ENCODE peak calls at places on chromosomes 6 and 20, in eight cellular contexts. Y is PC-3, U is mesenchymal stem cell, S is Panc1, L is uterus, K is neural progenitor cell, Z is neuronal stem cell, N is GM23338. H is an unnamed sample. For H3K4me1, the result is how much of the 10 kb centered on the place peaks cover.

GRCh38 chr6:111068116-111068897 is 19.0 kb upstream of the SLC16A10 start:
- DNase-seq in Y (peak), U (no peak), S (no peak), L (no peak), K (no peak), Z (no peak), N (no peak), H (no peak)

GRCh38 chr6:31336872-31337496 is 20.0 kb downstream of the HLA-B start:
- DNase-seq in Y (no peak), U (no peak), S (no peak), L (no peak), K (no peak), Z (no peak), N (peak), H (no peak)

GRCh38 chr6:13431861-13432465 is 55.4 kb downstream of the GFOD1 start:
- DNase-seq in Y (peak), U (peak), S (no peak), L (no peak), K (no peak), Z (no peak), N (no peak), H (no peak)

GRCh38 chr6:56683882-56684281 is 41.2 kb upstream of the DST start:
- DNase-seq in Y (peak), U (peak), S (peak), L (no peak), K (no peak), Z (no peak), N (no peak), H (no peak)

GRCh38 chr6:12280458-12280857 is 9.7 kb upstream of the EDN1 start:
- DNase-seq in Y (peak), U (peak), S (no peak), L (no peak), K (no peak), Z (no peak), N (no peak), H (no peak)

GRCh38 chr6:163780993-163781392 is 366.5 kb downstream of the QKI start:
- DNase-seq in Y (no peak), U (no peak), S (no peak), L (no peak), K (peak), Z (peak), N (peak), H (no peak)

GRCh38 chr6:34189806-34190503 is 44.1 kb upstream of the GRM4 start:
- DNase-seq in Y (no peak), U (no peak), S (no peak), L (no peak), K (no peak), Z (no peak), N (no peak), H (peak)

GRCh38 chr20:32458061-32458836 is 100.1 kb downstream of the ASXL1 start:
- DNase-seq in Y (no peak), U (no peak), S (no peak), L (no peak), K (no peak), Z (no peak), N (peak), H (no peak)

GRCh38 chr6:148657053-148657452 is 89.8 kb upstream of the UST start:
- DNase-seq in Y (peak), U (peak), S (no peak), L (no peak), K (no peak), Z (no peak), N (no peak), H (no peak)

GRCh38 chr6:87789900-87790290 is 87.9 kb upstream of the AKIRIN2 start:
- DNase-seq in Y (no peak), U (no peak), S (no peak), L (no peak), K (no peak), Z (no peak), N (no peak), H (no peak)

GRCh38 chr6:1987640-1988039 is 257.8 kb downstream of the GMDS start:
- DNase-seq in Y (peak), U (no peak), S (peak), L (no peak), K (no peak), Z (no peak), N (no peak), H (no peak)

GRCh38 chr6:52590634-52590985 is 13.8 kb upstream of the TRAM2 start:
- DNase-seq in Y (no peak), U (peak), S (no peak), L (no peak), K (no peak), Z (no peak), N (no peak), H (no peak)

GRCh38 chr6:48186746-48187145 is 75.7 kb upstream of the PTCHD4 start:
- DNase-seq in Y (no peak), U (no peak), S (no peak), L (no peak), K (no peak), Z (no peak), N (peak), H (no peak)

GRCh38 chr20:36465109-36466080 is 75.9 kb upstream of the MYL9 start:
- DNase-seq in Y (peak), U (peak), S (peak), L (peak), K (peak), Z (no peak), N (peak), H (no peak)

GRCh38 chr6:17012421-17013225 is 89.2 kb upstream of the STMND1 start:
- DNase-seq in Y (peak), U (peak), S (no peak), L (peak), K (peak), Z (no peak), N (peak), H (no peak)

GRCh38 chr6:141830530-141830929 is 302.2 kb upstream of the GJE1 start:
- DNase-seq in Y (no peak), U (no peak), S (no peak), L (no peak), K (no peak), Z (no peak), N (no peak), H (no peak)

GRCh38 chr6:3260772-3261517 is 2.2 kb downstream of the PSMG4 start:
- DNase-seq in Y (peak), U (no peak), S (no peak), L (no peak), K (no peak), Z (no peak), N (no peak), H (no peak)
- H3K4me3 ChIP-seq in Y (peak), U (peak), S (peak), L (no peak), K (no peak), Z (no peak), N (peak), H (peak)

GRCh38 chr6:129646140-129646569 is 63.8 kb downstream of the ARHGAP18 start:
- DNase-seq in Y (no peak), U (no peak), S (no peak), L (no peak), K (no peak), Z (no peak), N (no peak), H (no peak)

GRCh38 chr6:129644567-129645015 is 65.4 kb downstream of the ARHGAP18 start:
- DNase-seq in Y (no peak), U (peak), S (no peak), L (no peak), K (no peak), Z (no peak), N (no peak), H (no peak)

GRCh38 chr6:129646617-129647016 is 63.4 kb downstream of the ARHGAP18 start:
- DNase-seq in Y (no peak), U (no peak), S (no peak), L (no peak), K (no peak), Z (no peak), N (no peak), H (no peak)

GRCh38 chr6:129647044-129647443 is 62.9 kb downstream of the ARHGAP18 start:
- DNase-seq in Y (no peak), U (no peak), S (no peak), L (no peak), K (no peak), Z (no peak), N (no peak), H (no peak)

GRCh38 chr6:129645371-129646139 is 64.4 kb downstream of the ARHGAP18 start:
- DNase-seq in Y (peak), U (no peak), S (no peak), L (no peak), K (no peak), Z (no peak), N (no peak), H (no peak)
- H3K27ac ChIP-seq in Y (peak), U (peak), S (peak), L (peak), K (no peak), Z (no peak), N (peak), H (no peak)

DNA sequence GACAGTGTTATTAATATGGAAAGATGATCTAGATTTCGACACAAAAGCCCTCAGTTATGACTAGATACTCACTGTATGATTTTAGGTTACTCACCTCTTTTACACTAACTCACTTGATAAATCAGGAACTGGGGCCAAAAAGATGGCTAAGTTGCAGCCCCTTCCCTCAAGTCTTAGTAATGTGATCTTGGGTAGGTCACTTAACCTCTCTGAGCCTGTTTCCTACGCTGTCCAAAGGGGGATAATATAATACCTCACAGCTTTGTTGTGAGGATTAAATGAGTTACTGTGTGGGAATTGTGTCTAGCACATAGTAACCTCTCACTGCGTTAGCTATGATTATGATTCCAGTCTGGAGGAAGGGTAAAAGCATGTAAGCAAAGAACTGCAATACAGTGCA is 1.3 kb downstream of the TTI1 start:
- DNase-seq in Y (peak), U (no peak), S (no peak), L (no peak), K (no peak), Z (no peak), N (no peak), H (no peak)
- H3K4me1 ChIP-seq in Y (half or more), U (under half), S (under half), L (under half), K (under half), Z (under half), N (under half), H (under half)

GRCh38 chr20:17273711-17274110 is 46.9 kb downstream of the PCSK2 start:
- DNase-seq in Y (no peak), U (no peak), S (no peak), L (no peak), K (no peak), Z (no peak), N (no peak), H (no peak)
- H3K4me3 ChIP-seq in Y (no peak), U (no peak), S (no peak), L (no peak), K (no peak), Z (no peak), N (no peak), H (no peak)

GRCh38 chr6:26122005-26122388 is 34.8 kb downstream of the HFE start:
- DNase-seq in Y (no peak), U (peak), S (no peak), L (no peak), K (no peak), Z (no peak), N (no peak), H (no peak)

GRCh38 chr6:26121141-26122004 is 34.1 kb downstream of the HFE start:
- DNase-seq in Y (peak), U (peak), S (no peak), L (no peak), K (no peak), Z (no peak), N (no peak), H (no peak)

GRCh38 chr6:26120807-26121140 is 33.5 kb downstream of the HFE start:
- DNase-seq in Y (no peak), U (no peak), S (no peak), L (no peak), K (no peak), Z (no peak), N (no peak), H (no peak)

GRCh38 chr6:26116267-26116666 is 29.0 kb downstream of the HFE start:
- DNase-seq in Y (no peak), U (no peak), S (no peak), L (no peak), K (no peak), Z (no peak), N (no peak), H (no peak)

DNA sequence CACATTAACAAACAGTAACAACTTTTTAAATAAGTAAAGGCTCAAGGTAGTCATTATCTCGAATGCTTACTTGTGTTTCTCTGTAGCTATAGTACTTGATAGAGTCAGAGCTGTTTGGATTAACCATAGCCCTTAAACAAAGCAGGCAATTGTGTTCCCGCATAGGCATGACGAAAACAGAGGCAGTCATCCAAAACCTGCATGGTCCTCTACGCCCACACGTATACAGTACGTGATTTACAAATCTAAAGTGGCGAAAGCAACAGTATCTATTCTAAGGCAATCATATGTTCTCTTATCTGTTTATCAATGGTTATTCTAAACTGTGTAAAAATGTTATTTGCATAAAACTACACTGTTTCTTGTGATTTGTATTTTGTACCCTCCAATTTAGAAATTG is 31.8 kb downstream of the HFE start:
- DNase-seq in Y (peak), U (no peak), S (no peak), L (no peak), K (peak), Z (no peak), N (no peak), H (no peak)
- H3K27ac ChIP-seq in Y (peak), U (no peak), S (peak), L (no peak), K (no peak), Z (no peak), N (no peak), H (no peak)

GRCh38 chr6:14709066-14709670 is 536.7 kb upstream of the JARID2 start:
- DNase-seq in Y (peak), U (no peak), S (no peak), L (no peak), K (no peak), Z (no peak), N (no peak), H (no peak)
- H3K4me1 ChIP-seq in Y (half or more), U (under half), S (under half), L (under half), K (under half), Z (under half), N (under half), H (under half)

GRCh38 chr20:50309280-50309763 is 118.7 kb downstream of the CEBPB start:
- DNase-seq in Y (no peak), U (peak), S (no peak), L (no peak), K (no peak), Z (no peak), N (no peak), H (no peak)
- H3K4me3 ChIP-seq in Y (peak), U (peak), S (peak), L (no peak), K (no peak), Z (no peak), N (no peak), H (no peak)

DNA sequence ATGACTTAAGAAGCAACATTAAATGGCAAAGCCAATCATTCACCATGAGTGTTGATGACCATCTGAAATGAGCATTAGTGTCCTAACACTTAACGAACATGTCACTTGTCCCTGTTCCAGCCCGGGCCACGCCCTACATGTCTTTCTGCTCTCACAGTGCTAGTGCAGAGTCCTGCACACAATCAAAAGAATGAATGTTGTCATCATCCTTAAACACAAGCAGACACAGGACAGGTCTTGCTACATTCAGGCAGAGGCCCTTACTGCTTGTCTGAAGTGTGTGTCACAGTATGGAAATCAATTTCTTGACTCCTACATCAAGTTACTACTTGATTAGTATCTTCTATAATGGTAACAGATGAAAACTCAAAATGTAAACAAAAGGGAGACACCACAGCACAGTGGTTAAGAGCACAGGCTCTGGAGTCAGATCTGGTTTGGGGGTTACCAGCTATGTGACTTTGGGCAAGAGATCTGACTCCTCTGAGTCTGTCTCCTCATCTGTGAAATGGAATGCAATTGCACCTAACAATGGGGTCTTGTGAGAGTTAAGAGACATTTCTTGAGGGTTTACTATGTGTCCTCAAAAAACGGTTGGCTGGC is 17.4 kb downstream of the UBE2V1 start:
- DNase-seq in Y (no peak), U (no peak), S (no peak), L (no peak), K (no peak), Z (no peak), N (no peak), H (no peak)
- H3K27ac ChIP-seq in Y (no peak), U (no peak), S (no peak), L (no peak), K (peak), Z (no peak), N (no peak), H (no peak)

GRCh38 chr20:48567145-48567544 is 260.7 kb downstream of the PREX1 start:
- DNase-seq in Y (no peak), U (no peak), S (no peak), L (no peak), K (no peak), Z (no peak), N (no peak), H (no peak)

GRCh38 chr20:48563191-48563884 is 264.5 kb downstream of the PREX1 start:
- DNase-seq in Y (no peak), U (no peak), S (no peak), L (no peak), K (no peak), Z (no peak), N (no peak), H (no peak)

GRCh38 chr20:48568520-48568919 is 259.3 kb downstream of the PREX1 start:
- DNase-seq in Y (no peak), U (no peak), S (no peak), L (no peak), K (no peak), Z (no peak), N (no peak), H (no peak)

DNA sequence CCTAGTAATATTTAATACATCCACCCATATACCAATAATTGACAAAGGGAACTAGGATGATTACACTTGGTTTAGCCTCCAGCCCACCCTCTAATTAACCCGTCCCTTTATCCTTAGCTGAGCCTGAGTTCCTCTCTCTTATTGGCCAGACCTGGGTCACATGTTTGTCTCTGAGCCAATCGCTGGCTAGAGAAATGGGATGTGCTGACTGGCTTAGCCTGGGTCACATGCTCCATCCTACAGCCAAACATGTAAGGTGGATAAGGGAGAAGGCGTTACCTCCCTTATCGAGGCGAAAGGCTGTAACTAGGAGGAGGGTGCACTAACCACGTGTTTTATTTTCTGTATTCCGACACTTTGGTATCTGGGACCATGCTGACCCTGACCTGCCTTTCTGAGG is 262.8 kb downstream of the PREX1 start:
- DNase-seq in Y (no peak), U (no peak), S (no peak), L (no peak), K (no peak), Z (no peak), N (no peak), H (no peak)
- H3K4me1 ChIP-seq in Y (under half), U (under half), S (under half), L (under half), K (under half), Z (under half), N (under half), H (under half)